ENCODE peak calls at places on chromosome 7, in seven cellular contexts. F is GM23338, V is fibroblast of pulmonary artery, E is WERI-Rb-1, U is left ventricle myocardium inferior, D is brain microvascular endothelial cell, Z is MM.1S. T is an unnamed sample.

GRCh38 chr7:101171442-101171837 is 6.1 kb upstream of the VGF start:
- DNase-seq in F (no peak), V (no peak), E (peak), U (no peak), D (no peak), Z (no peak), T (no peak)

GRCh38 chr7:127571741-127572505 is 13.5 kb downstream of the GCC1 start:
- DNase-seq in F (no peak), V (no peak), E (no peak), U (no peak), D (no peak), Z (no peak), T (no peak)

GRCh38 chr7:65966167-65966566 is 15.8 kb downstream of the GUSB start:
- DNase-seq in F (no peak), V (no peak), E (no peak), U (no peak), D (no peak), Z (no peak), T (no peak)

GRCh38 chr7:107332488-107333269 is 137.2 kb upstream of the GPR22 start:
- DNase-seq in F (no peak), V (no peak), E (no peak), U (no peak), D (no peak), Z (peak), T (no peak)

GRCh38 chr7:80095545-80095944 is 39.1 kb upstream of the GNAI1 start:
- DNase-seq in F (peak), V (peak), E (no peak), U (no peak), D (no peak), Z (peak), T (peak)

GRCh38 chr7:41188163-41189130 is 514.4 kb downstream of the INHBA start:
- DNase-seq in F (peak), V (peak), E (no peak), U (no peak), D (peak), Z (no peak), T (no peak)

GRCh38 chr7:114081606-114082425 is 163.0 kb upstream of the PPP1R3A start:
- DNase-seq in F (peak), V (peak), E (peak), U (no peak), D (peak), Z (peak), T (no peak)

GRCh38 chr7:93298671-93299070 is 66.5 kb downstream of the VPS50 start:
- DNase-seq in F (no peak), V (peak), E (no peak), U (no peak), D (peak), Z (no peak), T (no peak)

GRCh38 chr7:12674861-12675260 is 12.6 kb upstream of the ARL4A start:
- DNase-seq in F (peak), V (peak), E (no peak), U (no peak), D (peak), Z (peak), T (no peak)

GRCh38 chr7:69105092-69105491 is 493.2 kb upstream of the AUTS2 start:
- DNase-seq in F (peak), V (no peak), E (no peak), U (no peak), D (no peak), Z (no peak), T (no peak)

GRCh38 chr7:157000741-157001653 is 9.5 kb downstream of the MNX1 start:
- DNase-seq in F (no peak), V (no peak), E (no peak), U (no peak), D (no peak), Z (peak), T (no peak)

GRCh38 chr7:924541-925231 is 29.8 kb downstream of the ADAP1 start:
- DNase-seq in F (no peak), V (no peak), E (no peak), U (peak), D (peak), Z (peak), T (no peak)

GRCh38 chr7:77570330-77571011 is 33.4 kb downstream of the PTPN12 start:
- DNase-seq in F (no peak), V (peak), E (no peak), U (no peak), D (peak), Z (peak), T (no peak)

GRCh38 chr7:4158826-4159225 is 523.3 kb upstream of the FOXK1 start:
- DNase-seq in F (no peak), V (no peak), E (no peak), U (no peak), D (no peak), Z (no peak), T (no peak)

GRCh38 chr7:111527545-111527944 is 34.7 kb downstream of the IMMP2L start:
- DNase-seq in F (no peak), V (no peak), E (no peak), U (no peak), D (no peak), Z (peak), T (no peak)

GRCh38 chr7:99597762-99598501 is at the start of gene TMEM225B:
- DNase-seq in F (peak), V (no peak), E (no peak), U (no peak), D (no peak), Z (no peak), T (no peak)

GRCh38 chr7:103577059-103577458 is 131.1 kb upstream of the SLC26A5 start:
- DNase-seq in F (no peak), V (no peak), E (no peak), U (no peak), D (no peak), Z (no peak), T (no peak)
- TF ChIP-seq CTCF in F (no peak), V (no peak), E (no peak), U (no peak), D (no peak), Z (no peak), T (no peak)

GRCh38 chr7:50303894-50304157 is 690 bp upstream of the IKZF1 start:
- DNase-seq in F (peak), V (no peak), E (no peak), U (no peak), D (no peak), Z (no peak), T (no peak)
- H3K4me3 ChIP-seq in F (peak), V (no peak), E (peak), U (peak), D (no peak), Z (peak), T (no peak)

GRCh38 chr7:109322833-109323232 is 753.2 kb downstream of the DNAJB9 start:
- DNase-seq in F (no peak), V (no peak), E (no peak), U (no peak), D (no peak), Z (peak), T (no peak)
- TF ChIP-seq CTCF in F (peak), V (no peak), E (no peak), U (no peak), D (no peak), Z (no peak), T (no peak)

DNA sequence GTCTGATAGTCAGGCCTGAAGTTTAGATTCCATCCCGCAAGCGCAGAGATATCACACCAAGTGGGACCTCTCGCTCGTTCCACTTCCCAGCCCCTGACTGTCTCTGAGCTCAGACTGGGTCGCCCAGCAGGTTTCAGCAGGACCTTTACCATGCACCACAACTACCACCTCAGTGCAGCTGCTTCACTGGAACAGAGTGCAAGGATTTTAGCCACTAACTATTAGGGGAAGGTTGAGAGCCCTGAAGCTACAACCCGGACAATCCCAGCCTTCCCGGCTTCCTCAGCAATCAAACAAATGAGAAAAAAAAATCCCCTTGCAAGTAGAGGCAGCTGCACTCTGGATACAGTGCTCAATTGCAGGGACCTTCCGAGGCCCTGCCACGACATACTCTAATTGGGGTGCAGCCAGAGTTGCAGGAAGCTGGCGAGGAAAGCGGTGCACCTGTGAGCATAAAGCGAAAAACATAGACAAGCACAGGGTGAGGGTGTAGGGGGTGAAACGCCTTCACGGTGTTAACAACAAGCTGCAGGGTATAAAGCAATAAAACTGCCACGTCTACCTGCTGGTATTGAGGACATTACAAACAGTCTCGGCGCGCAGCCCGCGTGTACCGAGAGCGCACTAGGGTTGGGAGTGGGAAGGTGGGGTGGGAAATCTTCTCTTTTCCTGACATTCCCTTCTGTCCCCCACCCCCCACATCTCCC is 2.6 kb upstream of the DLX6 start:
- DNase-seq in F (peak), V (no peak), E (no peak), U (no peak), D (no peak), Z (no peak), T (no peak)
- H3K4me3 ChIP-seq in F (peak), V (no peak), E (no peak), U (no peak), D (no peak), Z (no peak), T (no peak)

GRCh38 chr7:20407585-20408466 is 77.1 kb downstream of the ITGB8 start:
- DNase-seq in F (no peak), V (peak), E (peak), U (peak), D (peak), Z (no peak), T (no peak)

GRCh38 chr7:20399516-20399915 is 68.8 kb downstream of the ITGB8 start:
- DNase-seq in F (no peak), V (peak), E (no peak), U (no peak), D (no peak), Z (no peak), T (no peak)

GRCh38 chr7:20404371-20404770 is 73.7 kb downstream of the ITGB8 start:
- DNase-seq in F (no peak), V (no peak), E (peak), U (no peak), D (no peak), Z (no peak), T (no peak)

GRCh38 chr7:20403356-20403755 is 72.7 kb downstream of the ITGB8 start:
- DNase-seq in F (no peak), V (no peak), E (peak), U (peak), D (no peak), Z (no peak), T (no peak)

GRCh38 chr7:20402297-20403230 is 71.9 kb downstream of the ITGB8 start:
- DNase-seq in F (peak), V (peak), E (no peak), U (no peak), D (no peak), Z (no peak), T (no peak)
- TF ChIP-seq CTCF in F (peak), V (peak), E (no peak), U (peak), D (peak), Z (peak), T (peak)

GRCh38 chr7:97005764-97006145 is 402 bp downstream of the DLX6 start:
- DNase-seq in F (no peak), V (no peak), E (no peak), U (no peak), D (peak), Z (no peak), T (no peak)

GRCh38 chr7:97003262-97004236 is 1.8 kb upstream of the DLX6 start:
- DNase-seq in F (peak), V (no peak), E (no peak), U (no peak), D (no peak), Z (no peak), T (no peak)

GRCh38 chr7:97004237-97004930 is 969 bp upstream of the DLX6 start:
- DNase-seq in F (peak), V (no peak), E (no peak), U (no peak), D (no peak), Z (peak), T (no peak)

GRCh38 chr7:97006146-97006950 is 995 bp downstream of the DLX6 start:
- DNase-seq in F (peak), V (peak), E (peak), U (no peak), D (no peak), Z (peak), T (no peak)

DNA sequence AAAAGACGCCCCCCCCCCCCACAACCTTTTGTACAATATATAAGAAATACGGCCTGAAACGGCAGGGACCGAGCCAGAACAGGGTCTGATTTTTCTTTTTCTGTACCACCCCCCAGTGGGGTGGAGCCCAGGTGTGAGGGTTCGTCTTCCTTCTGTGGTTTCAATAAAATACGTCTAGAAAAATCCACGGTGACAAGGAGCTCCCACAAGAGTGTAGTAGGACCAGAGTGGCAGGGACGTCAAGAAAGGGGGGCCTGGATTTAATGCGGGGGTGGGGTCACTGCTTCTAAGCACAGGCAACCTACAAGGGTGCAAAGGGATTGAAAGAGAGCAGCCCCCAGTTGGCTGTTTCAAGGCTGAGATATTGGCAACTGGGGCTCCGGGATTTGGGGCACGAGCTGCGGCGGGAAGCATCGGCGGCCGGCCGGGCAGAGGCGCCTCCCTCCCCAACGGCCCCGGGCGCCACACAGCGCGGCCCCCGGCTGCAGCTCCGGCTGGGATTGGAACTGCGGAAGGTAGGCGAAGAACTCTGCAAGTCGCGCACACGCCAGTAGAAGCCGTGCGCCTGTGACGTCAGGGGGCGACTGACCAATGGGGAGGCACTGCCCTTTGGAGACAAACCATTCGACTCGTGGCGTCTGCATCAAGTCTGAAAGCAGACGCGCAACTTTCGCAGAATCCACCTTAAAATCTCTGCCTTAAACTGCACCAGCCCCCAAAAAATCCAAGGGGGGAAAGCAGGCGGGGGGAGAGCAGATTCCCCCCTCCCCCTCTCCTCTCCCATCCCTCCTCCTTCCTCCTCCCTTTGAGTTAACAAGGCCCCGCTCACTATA is at the start of gene DLX6:
- DNase-seq in F (peak), V (peak), E (peak), U (no peak), D (no peak), Z (peak), T (no peak)
- H3K4me3 ChIP-seq in F (peak), V (peak), E (peak), U (peak), D (peak), Z (peak), T (no peak)

DNA sequence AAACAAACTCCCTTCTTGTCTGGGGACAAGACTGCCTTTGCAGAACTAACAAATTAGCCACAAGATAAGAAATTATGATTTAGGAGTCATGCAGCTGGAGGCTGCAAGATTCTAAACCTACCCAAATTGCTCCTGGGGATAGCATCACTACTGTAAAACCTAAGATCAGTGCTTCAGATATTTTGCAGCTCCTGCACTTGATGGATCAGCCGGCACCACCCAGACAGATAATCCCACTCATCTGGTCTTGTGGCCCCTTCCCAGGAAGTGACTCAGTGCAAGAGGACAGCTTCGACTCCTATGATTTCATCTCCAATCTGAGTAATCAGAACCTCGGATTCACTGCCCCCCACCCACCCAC is 181.9 kb downstream of the AKR1D1 start:
- DNase-seq in F (no peak), V (no peak), E (no peak), U (no peak), D (peak), Z (no peak), T (no peak)
- TF ChIP-seq CTCF in F (no peak), V (no peak), E (no peak), U (no peak), D (no peak), Z (no peak), T (no peak)

DNA sequence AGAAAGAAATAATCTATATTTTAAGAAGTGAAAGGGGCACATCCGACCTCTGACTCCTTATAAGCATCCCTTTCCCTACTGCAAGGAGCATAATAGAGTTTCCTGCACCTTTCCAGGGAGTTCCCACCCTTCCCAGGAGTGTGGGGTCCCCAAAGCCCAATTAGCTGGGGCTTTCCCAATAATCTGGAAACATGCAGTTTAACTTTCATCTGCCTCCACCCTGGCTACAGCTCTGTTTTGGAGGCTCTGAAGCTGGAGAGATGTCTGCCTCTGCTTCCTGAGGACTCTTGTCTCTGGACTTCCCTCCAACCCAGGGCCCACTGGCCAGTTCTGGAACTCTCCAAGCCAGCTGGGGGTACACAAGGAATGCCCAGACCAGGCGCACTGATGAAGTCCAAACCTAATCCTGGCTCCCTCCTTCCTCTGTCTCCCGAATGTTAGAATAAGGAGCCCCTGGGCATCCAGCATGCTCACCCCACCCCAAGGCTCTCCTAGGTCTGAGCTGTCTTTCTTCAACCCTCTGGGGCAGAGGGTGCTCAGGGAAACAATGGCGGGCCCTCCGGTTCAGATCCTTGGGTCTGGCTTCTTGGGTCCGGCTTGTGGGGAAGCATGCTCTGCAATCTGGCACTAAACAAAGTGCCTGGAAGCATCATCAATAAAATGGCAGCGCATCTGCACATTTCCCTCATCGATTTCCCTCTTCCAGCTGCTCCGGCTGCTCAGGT is 13.4 kb downstream of the HOXA4 start:
- DNase-seq in F (no peak), V (no peak), E (no peak), U (no peak), D (no peak), Z (no peak), T (no peak)
- H3K4me3 ChIP-seq in F (no peak), V (peak), E (no peak), U (peak), D (peak), Z (no peak), T (no peak)